ENCODE peak calls at places on chromosomes 13 and 19, in four cellular contexts. C is CD4-positive, alpha-beta T cell; X is AG04450; A is CD8-positive, alpha-beta T cell. O is an unnamed sample.

GRCh38 chr19:51354742-51355148 is 11.4 kb downstream of the ETFB start:
- DNase-seq in C (no peak), X (no peak), A (peak; percentile 72), O (no peak)

GRCh38 chr19:41186971-41187883 is 5.8 kb upstream of the CYP2S1 start:
- DNase-seq in C (no peak), X (no peak), A (no peak), O (no peak)

GRCh38 chr13:111790621-111791020 is 276.3 kb upstream of the SOX1 start:
- DNase-seq in C (no peak), X (no peak), A (no peak), O (no peak)

GRCh38 chr13:29676941-29677452 is 81.5 kb upstream of the SLC7A1 start:
- DNase-seq in C (no peak), X (no peak), A (no peak), O (no peak)

GRCh38 chr19:55257461-55258411 is 1.1 kb downstream of the PPP6R1 start:
- DNase-seq in C (no peak), X (no peak), A (no peak), O (no peak)

GRCh38 chr19:42394751-42395150 is 4.7 kb upstream of the CNFN start:
- DNase-seq in C (no peak), X (no peak), A (no peak), O (no peak)

GRCh38 chr19:9321338-9321737 is 2.6 kb upstream of the ZNF559 start:
- DNase-seq in C (no peak), X (no peak), A (no peak), O (no peak)

GRCh38 chr13:20703785-20704458 is 423 bp downstream of the IL17D start:
- DNase-seq in C (peak; percentile 66), X (peak; percentile 45), A (peak; percentile 84), O (peak; percentile 70)

GRCh38 chr19:2270572-2271515 is 11.1 kb downstream of the PEAK3 start:
- DNase-seq in C (peak; percentile 46), X (peak; percentile 58), A (peak; percentile 78), O (no peak)

GRCh38 chr19:51480590-51480989 is 2.3 kb downstream of the CEACAM18 start:
- DNase-seq in C (no peak), X (no peak), A (no peak), O (no peak)

GRCh38 chr19:33397536-33398360 is 24.2 kb downstream of the CEBPG start:
- DNase-seq in C (no peak), X (no peak), A (no peak), O (no peak)

GRCh38 chr19:24159707-24160106 is 72.7 kb downstream of the ZNF254 start:
- DNase-seq in C (no peak), X (no peak), A (no peak), O (no peak)
- TF ChIP-seq CTCF in C (no peak), X (peak; percentile 43), A (no peak), O (peak; percentile 32)

GRCh38 chr19:16521715-16522289 is 20.4 kb downstream of the CHERP start:
- DNase-seq in C (no peak), X (no peak), A (no peak), O (no peak)
- TF ChIP-seq CTCF in C (no peak), X (no peak), A (no peak), O (no peak)

GRCh38 chr19:14577885-14578427 is 4.9 kb upstream of the CLEC17A start:
- DNase-seq in C (no peak), X (no peak), A (no peak), O (no peak)
- TF ChIP-seq CTCF in C (no peak), X (no peak), A (no peak), O (no peak)

DNA sequence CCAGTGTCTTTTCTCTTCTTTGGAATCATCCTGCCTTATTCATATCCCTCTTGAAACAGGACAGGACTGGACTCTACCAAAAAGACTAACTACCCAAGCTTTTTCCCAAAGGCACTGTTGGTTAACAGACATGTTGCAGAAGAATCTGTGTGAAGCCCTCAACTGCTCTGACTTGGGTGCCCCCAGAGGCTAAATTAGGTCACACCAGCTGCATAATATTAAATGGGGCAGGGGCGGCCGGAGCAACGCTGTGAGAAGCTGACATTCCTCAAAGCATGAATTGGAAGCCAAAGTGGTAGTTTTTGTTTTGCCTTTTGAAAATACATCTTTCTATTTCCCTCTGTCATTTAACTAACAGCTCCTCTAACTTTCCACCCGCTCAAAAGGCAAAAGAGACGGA is 185.9 kb downstream of the LHFPL6 start:
- DNase-seq in C (no peak), X (no peak), A (no peak), O (no peak)
- TF ChIP-seq CTCF in C (no peak), X (peak; percentile 37), A (no peak), O (peak; percentile 5)

GRCh38 chr19:52993342-52994178 is 20.2 kb upstream of the ERVV-1 start:
- DNase-seq in C (peak; percentile 66), X (peak; percentile 55), A (peak; percentile 84), O (peak; percentile 42)
- TF ChIP-seq CTCF in C (peak; percentile 67), X (peak; percentile 53), A (peak; percentile 81), O (peak; percentile 34)

GRCh38 chr19:45428385-45429231 is 4.9 kb upstream of the ERCC1 start:
- DNase-seq in C (no peak), X (no peak), A (peak; percentile 29), O (no peak)
- TF ChIP-seq CTCF in C (no peak), X (peak; percentile 48), A (no peak), O (no peak)

DNA sequence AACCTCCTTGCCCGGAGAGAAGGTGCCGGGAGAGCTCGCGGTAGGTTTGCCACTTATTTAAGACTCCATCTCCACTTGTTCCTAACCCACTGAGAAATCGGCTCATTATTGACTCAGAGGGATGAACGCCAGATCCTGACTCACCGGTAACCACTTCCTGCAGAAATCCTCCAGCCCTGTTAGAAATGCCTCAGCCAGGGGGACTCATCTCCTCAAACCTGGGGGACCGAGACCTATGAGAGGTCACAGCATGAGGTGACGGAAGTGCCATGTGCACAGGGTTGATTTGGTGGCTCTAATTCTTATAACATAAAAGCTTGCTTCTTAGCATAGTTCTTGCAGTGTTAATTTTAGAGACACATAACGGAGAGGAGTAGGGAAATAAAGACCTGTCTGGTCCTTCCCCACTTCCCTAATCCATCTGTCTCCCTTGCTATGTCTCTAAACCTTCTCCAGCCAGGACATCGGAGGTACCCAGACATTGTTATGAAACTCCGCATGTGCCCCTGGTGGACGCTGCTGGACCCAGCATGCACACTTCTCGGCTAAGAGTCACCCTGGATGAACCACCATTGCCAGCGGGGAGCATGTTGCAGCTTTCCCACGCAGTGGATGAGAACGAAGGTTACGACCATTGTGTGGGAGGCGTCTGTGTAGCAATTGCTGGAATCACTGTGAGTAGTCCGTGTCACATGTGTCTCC is 158.9 kb downstream of the EFNB2 start:
- DNase-seq in C (no peak), X (peak; percentile 67), A (no peak), O (no peak)
- TF ChIP-seq CTCF in C (no peak), X (peak; percentile 17), A (no peak), O (no peak)

GRCh38 chr13:24233351-24233901 is 72.9 kb downstream of the SPATA13 start:
- DNase-seq in C (no peak), X (peak; percentile 16), A (no peak), O (no peak)
- TF ChIP-seq CTCF in C (no peak), X (no peak), A (no peak), O (no peak)

GRCh38 chr13:44978328-44978727 is 10.9 kb downstream of the NUFIP1 start:
- DNase-seq in C (no peak), X (no peak), A (no peak), O (no peak)
- TF ChIP-seq CTCF in C (no peak), X (no peak), A (no peak), O (no peak)

GRCh38 chr13:60331249-60332012 is 65.6 kb upstream of the TDRD3 start:
- DNase-seq in C (no peak), X (no peak), A (no peak), O (no peak)

GRCh38 chr13:60329221-60329983 is 67.6 kb upstream of the TDRD3 start:
- DNase-seq in C (no peak), X (no peak), A (peak; percentile 18), O (no peak)

GRCh38 chr13:60328073-60328472 is 68.9 kb upstream of the TDRD3 start:
- DNase-seq in C (no peak), X (no peak), A (no peak), O (no peak)

GRCh38 chr13:60327551-60327950 is 69.5 kb upstream of the TDRD3 start:
- DNase-seq in C (no peak), X (no peak), A (no peak), O (no peak)

DNA sequence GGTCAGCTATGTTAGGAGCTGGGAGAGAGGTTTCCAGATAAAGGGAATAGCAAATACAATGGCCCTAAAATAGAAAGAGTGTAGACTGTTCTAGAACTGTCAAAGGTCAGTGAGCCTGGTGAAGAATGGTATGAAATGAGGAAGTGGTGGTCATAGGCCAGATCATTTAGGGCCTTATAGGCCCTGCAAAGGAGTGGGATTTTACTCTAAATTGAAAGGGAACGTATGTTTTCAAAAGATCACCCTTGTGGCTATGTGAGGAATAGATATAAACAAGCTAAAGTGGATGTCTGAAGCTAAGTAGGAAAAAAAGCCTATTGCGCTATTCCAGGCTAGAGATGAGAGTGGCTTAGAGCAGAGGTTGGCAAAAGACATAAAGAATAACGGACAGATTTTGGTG is 70.7 kb upstream of the TDRD3 start:
- DNase-seq in C (no peak), X (no peak), A (no peak), O (no peak)
- TF ChIP-seq CTCF in C (no peak), X (no peak), A (no peak), O (no peak)

O was measured in D721Med.